ENCODE peak calls at places on chromosomes 11 and 22, in nine cellular contexts. One of them, this sample, is unnamed.

GRCh38 chr11:8720868-8721739 is 38.5 kb downstream of the RPL27A start:
- DNase-seq in HuH-7: no peak
- DNase-seq in left cardiac atrium: no peak
- DNase-seq in hippocampal formation: no peak
- DNase-seq in NCI-H146: no peak
- DNase-seq in posterior cingulate gyrus: no peak
- DNase-seq in renal cortical epithelial cell: no peak
- DNase-seq in LoVo: peak
- DNase-seq in K562: no peak
- DNase-seq in this sample: no peak

GRCh38 chr11:46649180-46649738 is 31.9 kb downstream of the ATG13 start:
- DNase-seq in K562: no peak
- DNase-seq in renal cortical epithelial cell: peak
- DNase-seq in hippocampal formation: peak
- DNase-seq in posterior cingulate gyrus: peak
- DNase-seq in HuH-7: no peak
- DNase-seq in NCI-H146: no peak
- DNase-seq in left cardiac atrium: peak
- DNase-seq in LoVo: no peak
- DNase-seq in this sample: peak

GRCh38 chr22:17436382-17436951 is 67.2 kb downstream of the CECR2 start:
- DNase-seq in renal cortical epithelial cell: no peak
- DNase-seq in posterior cingulate gyrus: no peak
- DNase-seq in HuH-7: no peak
- DNase-seq in left cardiac atrium: no peak
- DNase-seq in NCI-H146: no peak
- DNase-seq in K562: no peak
- DNase-seq in hippocampal formation: peak
- DNase-seq in LoVo: no peak
- DNase-seq in this sample: peak

GRCh38 chr22:20456722-20457076 is 19.1 kb upstream of the SCARF2 start:
- DNase-seq in posterior cingulate gyrus: no peak
- DNase-seq in LoVo: no peak
- DNase-seq in left cardiac atrium: no peak
- DNase-seq in HuH-7: no peak
- DNase-seq in hippocampal formation: no peak
- DNase-seq in NCI-H146: no peak
- DNase-seq in K562: no peak
- DNase-seq in renal cortical epithelial cell: no peak
- DNase-seq in this sample: no peak

GRCh38 chr22:48099251-48099650 is 1336.8 kb downstream of the TBC1D22A start:
- DNase-seq in NCI-H146: no peak
- DNase-seq in HuH-7: no peak
- DNase-seq in LoVo: no peak
- DNase-seq in K562: no peak
- DNase-seq in left cardiac atrium: no peak
- DNase-seq in posterior cingulate gyrus: no peak
- DNase-seq in renal cortical epithelial cell: no peak
- DNase-seq in hippocampal formation: no peak
- DNase-seq in this sample: no peak

GRCh38 chr11:2077061-2077802 is 62.0 kb downstream of the IGF2 start:
- DNase-seq in renal cortical epithelial cell: peak
- DNase-seq in left cardiac atrium: no peak
- DNase-seq in posterior cingulate gyrus: no peak
- DNase-seq in K562: no peak
- DNase-seq in HuH-7: no peak
- DNase-seq in LoVo: peak
- DNase-seq in hippocampal formation: no peak
- DNase-seq in NCI-H146: no peak
- DNase-seq in this sample: peak

GRCh38 chr11:102158151-102158734 is 48.0 kb downstream of the YAP1 start:
- DNase-seq in posterior cingulate gyrus: no peak
- DNase-seq in K562: no peak
- DNase-seq in NCI-H146: no peak
- DNase-seq in LoVo: no peak
- DNase-seq in left cardiac atrium: no peak
- DNase-seq in hippocampal formation: no peak
- DNase-seq in HuH-7: no peak
- DNase-seq in renal cortical epithelial cell: no peak
- DNase-seq in this sample: no peak

GRCh38 chr11:104705475-104706195 is 192.6 kb downstream of the CASP12 start:
- DNase-seq in HuH-7: no peak
- DNase-seq in posterior cingulate gyrus: no peak
- DNase-seq in hippocampal formation: no peak
- DNase-seq in left cardiac atrium: peak
- DNase-seq in NCI-H146: peak
- DNase-seq in K562: no peak
- DNase-seq in LoVo: no peak
- DNase-seq in renal cortical epithelial cell: peak
- DNase-seq in this sample: peak

GRCh38 chr11:34192481-34193401 is 87.3 kb downstream of the NAT10 start:
- DNase-seq in NCI-H146: peak
- DNase-seq in K562: no peak
- DNase-seq in left cardiac atrium: peak
- DNase-seq in hippocampal formation: peak
- DNase-seq in posterior cingulate gyrus: no peak
- DNase-seq in renal cortical epithelial cell: peak
- DNase-seq in HuH-7: no peak
- DNase-seq in LoVo: peak
- DNase-seq in this sample: peak

GRCh38 chr11:70647188-70648166 is 249.1 kb downstream of the CTTN start:
- DNase-seq in hippocampal formation: no peak
- DNase-seq in left cardiac atrium: no peak
- DNase-seq in LoVo: no peak
- DNase-seq in HuH-7: no peak
- DNase-seq in renal cortical epithelial cell: no peak
- DNase-seq in NCI-H146: no peak
- DNase-seq in posterior cingulate gyrus: no peak
- DNase-seq in K562: no peak
- DNase-seq in this sample: no peak

GRCh38 chr11:118476676-118477075 is 40.4 kb downstream of the KMT2A start:
- DNase-seq in posterior cingulate gyrus: no peak
- DNase-seq in NCI-H146: no peak
- DNase-seq in HuH-7: no peak
- DNase-seq in K562: no peak
- DNase-seq in left cardiac atrium: no peak
- DNase-seq in renal cortical epithelial cell: no peak
- DNase-seq in LoVo: no peak
- DNase-seq in hippocampal formation: no peak
- DNase-seq in this sample: no peak

This sample was measured in astrocyte of the hippocampus.